ENCODE peak calls at places on chromosomes 3 and 15, in seven cellular contexts. R is HEK293T, T is non-pigmented ciliary epithelial cell, Z is HTR-8/SVneo, I is cardiac fibroblast, W is HuH-7.5, L is amniotic stem cell. O is an unnamed sample.

GRCh38 chr3:71580636-71581215 is 2.8 kb downstream of the FOXP1 start:
- DNase-seq in R (no peak), I (no peak), W (no peak), T (no peak), Z (no peak), L (no peak), O (no peak)

GRCh38 chr3:195566797-195567196 is 16.9 kb downstream of the APOD start:
- DNase-seq in R (peak), L (no peak), T (no peak), W (no peak), Z (peak), I (no peak), O (no peak)

GRCh38 chr15:66848116-66848515 is 146.1 kb downstream of the SMAD6 start:
- DNase-seq in R (no peak), I (no peak), L (no peak), T (no peak), Z (no peak), W (no peak), O (no peak)

GRCh38 chr15:62739082-62739481 is 303.5 kb upstream of the TPM1 start:
- DNase-seq in T (no peak), I (no peak), W (no peak), R (no peak), Z (peak), L (no peak), O (no peak)

GRCh38 chr3:37575284-37575683 is 286.4 kb upstream of the CTDSPL start:
- DNase-seq in Z (no peak), I (no peak), L (no peak), T (no peak), W (no peak), R (no peak), O (no peak)

GRCh38 chr3:3065876-3066275 is 44.3 kb downstream of the IL5RA start:
- DNase-seq in I (peak), L (no peak), Z (no peak), W (no peak), R (no peak), T (no peak), O (no peak)

GRCh38 chr3:16480861-16481569 is 32.5 kb downstream of the RFTN1 start:
- DNase-seq in R (no peak), W (no peak), L (no peak), Z (peak), T (no peak), I (peak), O (no peak)

GRCh38 chr3:75140904-75141615 is 523.1 kb upstream of the FRG2C start:
- DNase-seq in I (no peak), Z (no peak), R (no peak), W (no peak), T (no peak), L (no peak), O (no peak)

GRCh38 chr3:79809106-79809505 is 41.3 kb upstream of the ROBO1 start:
- DNase-seq in I (no peak), T (no peak), W (no peak), R (no peak), Z (no peak), L (no peak), O (no peak)

GRCh38 chr3:10930641-10931040 is 61.9 kb upstream of the SLC6A1 start:
- DNase-seq in Z (no peak), W (no peak), I (no peak), L (no peak), T (no peak), R (no peak), O (no peak)

GRCh38 chr3:25304916-25305315 is 123.1 kb upstream of the RARB start:
- DNase-seq in L (no peak), Z (no peak), R (no peak), W (no peak), I (no peak), T (no peak), O (no peak)

GRCh38 chr15:77482570-77482969 is 61.9 kb downstream of the HMG20A start:
- DNase-seq in I (peak), R (no peak), L (peak), Z (peak), W (no peak), T (no peak), O (no peak)

GRCh38 chr15:29688981-29689723 is 133.1 kb downstream of the TJP1 start:
- DNase-seq in W (no peak), Z (no peak), I (no peak), T (no peak), L (no peak), R (no peak), O (no peak)

GRCh38 chr3:73498764-73499622 is 125.7 kb downstream of the PDZRN3 start:
- DNase-seq in Z (no peak), W (no peak), L (no peak), T (no peak), I (no peak), R (no peak), O (no peak)

GRCh38 chr15:100931143-100931890 is 12.2 kb downstream of the LRRK1 start:
- DNase-seq in W (no peak), T (no peak), L (no peak), R (no peak), Z (no peak), I (no peak), O (no peak)

GRCh38 chr15:63950911-63951481 is 95.3 kb downstream of the DAPK2 start:
- DNase-seq in W (no peak), T (peak), I (peak), Z (no peak), R (no peak), L (peak), O (peak)

GRCh38 chr3:153051427-153052095 is 110.5 kb upstream of the RAP2B start:
- DNase-seq in T (peak), I (peak), Z (peak), W (no peak), R (no peak), L (peak), O (peak)

GRCh38 chr3:61897848-61898247 is 336.5 kb downstream of the PTPRG start:
- DNase-seq in L (no peak), T (no peak), W (no peak), Z (no peak), R (no peak), I (no peak), O (no peak)

GRCh38 chr3:100090669-100091005 is 23.7 kb downstream of the FILIP1L start:
- DNase-seq in W (no peak), R (no peak), I (no peak), Z (no peak), L (no peak), T (no peak), O (no peak)

GRCh38 chr3:141477224-141477623 is 9.6 kb upstream of the RASA2 start:
- DNase-seq in L (no peak), W (no peak), Z (peak), R (no peak), I (peak), T (peak), O (no peak)

GRCh38 chr15:43872416-43873020 is 45.7 kb downstream of the WDR76 start:
- DNase-seq in I (peak), W (peak), T (peak), R (peak), Z (peak), L (peak), O (peak)

GRCh38 chr3:69948246-69948862 is 51.2 kb upstream of the SAMMSON start:
- DNase-seq in R (peak), Z (peak), L (peak), W (no peak), T (peak), I (peak), O (peak)

GRCh38 chr15:28912422-28912821 is 26.6 kb downstream of the APBA2 start:
- DNase-seq in Z (no peak), L (no peak), W (no peak), I (no peak), T (no peak), R (no peak), O (no peak)

GRCh38 chr3:7436542-7436941 is 575.6 kb downstream of the GRM7 start:
- DNase-seq in R (no peak), W (no peak), Z (no peak), L (no peak), T (no peak), I (no peak), O (no peak)

GRCh38 chr15:70361106-70361505 is 263.4 kb upstream of the TLE3 start:
- DNase-seq in Z (no peak), R (no peak), T (no peak), I (no peak), L (no peak), W (no peak), O (no peak)